ENCODE peak calls at places on chromosomes 5 and 9, in eight cellular contexts. O is cardiac muscle cell, B is fibroblast of mammary gland, Y is IMR-90, D is heart right ventricle, F is fibroblast of the aortic adventitia, G is keratinocyte, M is lower lobe of right lung. A is an unnamed sample.

GRCh38 chr5:132435891-132436290 is 54.7 kb downstream of the IRF1 start:
- DNase-seq in D (no peak), B (no peak), O (no peak), F (no peak), G (no peak), Y (no peak), M (no peak), A (no peak)

GRCh38 chr5:37838933-37839341 is 904 bp downstream of the GDNF start:
- DNase-seq in F (no peak), B (no peak), G (no peak), O (no peak), M (no peak), Y (no peak), D (no peak), A (no peak)

GRCh38 chr9:81344366-81344765 is 345.0 kb downstream of the TLE1 start:
- DNase-seq in G (no peak), M (no peak), O (no peak), D (no peak), B (no peak), Y (no peak), F (no peak), A (peak; percentile 74)

GRCh38 chr5:76479973-76480667 is 77.0 kb downstream of the IQGAP2 start:
- DNase-seq in Y (no peak), B (no peak), F (no peak), M (no peak), O (no peak), G (no peak), D (no peak), A (no peak)

GRCh38 chr9:127987103-127987614 is 6.4 kb upstream of the EEIG1 start:
- DNase-seq in Y (no peak), D (peak; percentile 73), F (peak; percentile 58), O (no peak), G (no peak), M (no peak), B (peak; percentile 67), A (no peak)

GRCh38 chr9:137077758-137078693 is 709 bp downstream of the UAP1L1 start:
- DNase-seq in D (no peak), B (no peak), M (peak; percentile 71), G (no peak), F (no peak), O (peak; percentile 13), Y (no peak), A (no peak)

GRCh38 chr5:17312358-17312757 is 94.9 kb downstream of the BASP1 start:
- DNase-seq in F (peak; percentile 17), G (no peak), D (no peak), O (no peak), B (no peak), Y (no peak), M (no peak), A (no peak)

GRCh38 chr5:35785601-35786085 is 71.0 kb upstream of the IL7R start:
- DNase-seq in B (peak; percentile 30), O (no peak), F (no peak), G (no peak), D (no peak), M (peak; percentile 55), Y (no peak), A (no peak)

GRCh38 chr5:169160405-169160901 is 140.5 kb downstream of the SLIT3 start:
- DNase-seq in Y (no peak), O (peak; percentile 75), G (no peak), F (peak; percentile 97), D (no peak), M (no peak), B (peak; percentile 60), A (no peak)

GRCh38 chr9:617441-618085 is 223.9 kb upstream of the DMRT1 start:
- DNase-seq in B (no peak), D (no peak), Y (no peak), G (no peak), F (peak; percentile 23), O (no peak), M (no peak), A (no peak)

GRCh38 chr5:52648726-52649125 is 139.0 kb upstream of the ITGA1 start:
- DNase-seq in G (no peak), M (no peak), B (no peak), Y (no peak), D (no peak), O (no peak), F (no peak), A (no peak)

GRCh38 chr5:1864896-1865440 is 17.8 kb downstream of the IRX4 start:
- DNase-seq in B (no peak), Y (no peak), G (no peak), D (no peak), F (no peak), M (no peak), O (no peak), A (no peak)

GRCh38 chr9:7961076-7961475 is 161.5 kb upstream of the DMAC1 start:
- DNase-seq in M (no peak), G (no peak), O (no peak), F (no peak), Y (no peak), D (no peak), B (no peak), A (no peak)

GRCh38 chr9:84556556-84556955 is 113.0 kb upstream of the NTRK2 start:
- DNase-seq in B (no peak), F (no peak), M (no peak), G (no peak), D (no peak), O (no peak), Y (no peak), A (no peak)

GRCh38 chr5:172383231-172383802 is 71.0 kb downstream of the SH3PXD2B start:
- DNase-seq in D (no peak), Y (peak; percentile 81), B (peak; percentile 47), F (peak; percentile 74), G (no peak), O (peak; percentile 40), M (no peak), A (no peak)

GRCh38 chr5:62560786-62561185 is 17.8 kb upstream of the LRRC70 start:
- DNase-seq in B (no peak), M (no peak), D (no peak), G (no peak), F (no peak), O (no peak), Y (no peak), A (no peak)

GRCh38 chr9:130041648-130042405 is 1.2 kb downstream of the FNBP1 start:
- DNase-seq in M (no peak), F (peak; percentile 42), D (peak; percentile 7), G (no peak), O (peak; percentile 37), Y (peak; percentile 21), B (no peak), A (peak; percentile 50)

GRCh38 chr5:139600336-139600949 is 39.3 kb downstream of the UBE2D2 start:
- DNase-seq in G (peak; percentile 48), O (peak; percentile 60), Y (peak; percentile 86), M (no peak), F (peak; percentile 46), D (no peak), B (peak; percentile 79), A (no peak)

DNA sequence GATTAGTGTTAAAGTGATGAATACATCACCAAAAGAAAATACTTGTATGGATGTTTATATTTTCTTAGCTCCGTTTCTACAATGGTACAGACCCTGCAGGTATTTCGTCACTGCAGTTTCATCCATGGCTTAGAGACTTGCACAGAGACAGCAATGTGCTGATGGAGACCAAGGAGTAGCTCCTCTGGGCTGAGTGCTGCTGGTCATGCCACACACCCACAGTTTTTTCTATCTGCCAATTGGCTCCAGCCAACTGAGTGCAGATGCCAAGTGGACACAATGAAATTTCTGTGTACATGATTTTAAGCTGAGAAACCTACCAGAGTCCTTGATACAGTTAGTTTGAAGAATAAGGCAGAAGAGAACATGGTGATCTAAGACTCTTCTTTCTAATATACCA is 145.9 kb upstream of the ADCY2 start:
- DNase-seq in O (no peak), B (no peak), D (no peak), M (no peak), Y (no peak), G (no peak), F (no peak), A (no peak)
- TF ChIP-seq CTCF in O (no peak), B (no peak), D (no peak), M (no peak), Y (no peak), G (no peak), F (no peak), A (no peak)

GRCh38 chr5:175868348-175868723 is 3.0 kb upstream of the CPLX2 start:
- DNase-seq in G (no peak), O (no peak), D (no peak), B (no peak), M (no peak), Y (no peak), F (no peak), A (no peak)
- TF ChIP-seq CTCF in G (no peak), O (no peak), D (no peak), B (no peak), M (no peak), Y (no peak), F (no peak), A (no peak)

GRCh38 chr5:8993031-8993430 is 552.8 kb downstream of the SEMA5A start:
- DNase-seq in M (no peak), D (no peak), G (no peak), B (peak; percentile 34), Y (no peak), O (peak; percentile 36), F (peak; percentile 25), A (no peak)
- TF ChIP-seq CTCF in M (peak; percentile 11), D (no peak), G (peak; percentile 43), B (peak; percentile 51), Y (peak; percentile 40), O (peak; percentile 60), F (peak; percentile 54), A (peak; percentile 72)

GRCh38 chr9:106106396-106106795 is 412.1 kb downstream of the TMEM38B start:
- DNase-seq in Y (no peak), F (no peak), M (no peak), G (no peak), O (no peak), B (no peak), D (no peak), A (no peak)

GRCh38 chr9:106107716-106108115 is 413.4 kb downstream of the TMEM38B start:
- DNase-seq in F (no peak), M (no peak), Y (no peak), O (no peak), G (no peak), D (no peak), B (no peak), A (no peak)

GRCh38 chr9:106110483-106110882 is 416.1 kb downstream of the TMEM38B start:
- DNase-seq in Y (no peak), G (peak; percentile 57), B (no peak), D (no peak), F (no peak), M (no peak), O (no peak), A (no peak)

GRCh38 chr9:106111039-106111740 is 416.8 kb downstream of the TMEM38B start:
- DNase-seq in D (no peak), F (no peak), M (no peak), Y (no peak), O (no peak), G (no peak), B (no peak), A (no peak)
- TF ChIP-seq CTCF in D (no peak), F (no peak), M (no peak), Y (no peak), O (no peak), G (no peak), B (no peak), A (no peak)

GRCh38 chr9:69027355-69028097 is 8.0 kb upstream of the FXN start:
- DNase-seq in M (no peak), F (peak; percentile 51), O (peak; percentile 59), B (peak; percentile 54), G (no peak), Y (peak; percentile 45), D (peak; percentile 31), A (no peak)
- TF ChIP-seq CTCF in M (peak; percentile 78), F (peak; percentile 78), O (peak; percentile 83), B (peak; percentile 77), G (peak; percentile 71), Y (peak; percentile 67), D (peak; percentile 80), A (peak; percentile 83)

GRCh38 chr5:67166460-67166871 is 30.1 kb downstream of the CD180 start:
- DNase-seq in M (peak; percentile 89), F (no peak), O (no peak), Y (no peak), G (no peak), B (no peak), D (peak; percentile 50), A (no peak)
- TF ChIP-seq CTCF in M (peak; percentile 22), F (no peak), O (no peak), Y (no peak), G (no peak), B (no peak), D (no peak), A (no peak)

A was measured in glutamatergic neuron.